ENCODE peak calls at places on chromosomes 12 and 14, in eight cellular contexts. M is MM.1S; T is naive thymus-derived CD8-positive, alpha-beta T cell; Y is left lobe of liver; K is activated T-helper 1 cell treated with Interleukin-2 at 50 U/mL for 16 hours; F is activated CD4-positive, alpha-beta T cell treated with anti-CD3 and anti-CD28 coated beads, Interleukin-2, amount 50 U/mL, for 1 hour; H is stimulated activated CD4-positive, alpha-beta T cell treated with anti-CD3 and anti-CD28 coated beads, Interleukin-4, amount 100 ng/mL, for 48 hours; B is NCI-H146. Z is an unnamed sample.
A peak's percentile ranks its signal among the peaks of the same experiment; 100 is the strongest.

GRCh38 chr12:570237-570925 is 92.9 kb downstream of the NINJ2 start:
- DNase-seq in M (no peak), T (no peak), Y (peak; percentile 70), K (no peak), F (no peak), H (no peak), B (no peak), Z (no peak)

GRCh38 chr12:68631177-68631576 is 20.5 kb downstream of the RAP1B start:
- DNase-seq in M (no peak), T (no peak), Y (no peak), K (no peak), F (no peak), H (no peak), B (no peak), Z (no peak)

GRCh38 chr12:100247765-100248164 is 19.1 kb downstream of the DEPDC4 start:
- DNase-seq in M (no peak), T (no peak), Y (no peak), K (no peak), F (no peak), H (no peak), B (no peak), Z (no peak)

GRCh38 chr12:19074700-19075099 is 54.8 kb upstream of the PLEKHA5 start:
- DNase-seq in M (no peak), T (no peak), Y (no peak), K (no peak), F (no peak), H (no peak), B (no peak), Z (no peak)

GRCh38 chr14:60250318-60251035 is 1.5 kb downstream of the PPM1A start:
- DNase-seq in M (no peak), T (no peak), Y (no peak), K (no peak), F (no peak), H (no peak), B (peak; percentile 12), Z (no peak)

GRCh38 chr14:75469606-75470237 is 41.9 kb downstream of the JDP2 start:
- DNase-seq in M (no peak), T (no peak), Y (peak; percentile 89), K (no peak), F (no peak), H (no peak), B (no peak), Z (no peak)

GRCh38 chr12:91577586-91578539 is 395.2 kb upstream of the DCN start:
- DNase-seq in M (peak; percentile 46), T (no peak), Y (no peak), K (no peak), F (no peak), H (no peak), B (peak; percentile 32), Z (no peak)

GRCh38 chr14:105709281-105710118 is 183.1 kb downstream of the TMEM121 start:
- DNase-seq in M (no peak), T (no peak), Y (no peak), K (no peak), F (no peak), H (no peak), B (no peak), Z (no peak)

GRCh38 chr12:34397591-34398365 is 375.5 kb downstream of the ALG10 start:
- DNase-seq in M (no peak), T (peak; percentile 10), Y (peak; percentile 33), K (no peak), F (no peak), H (no peak), B (no peak), Z (no peak)

GRCh38 chr12:15774819-15775218 is 14.4 kb downstream of the EPS8 start:
- DNase-seq in M (no peak), T (no peak), Y (no peak), K (no peak), F (no peak), H (no peak), B (peak; percentile 67), Z (no peak)

GRCh38 chr14:92897922-92898599 is 24.9 kb upstream of the CHGA start:
- DNase-seq in M (no peak), T (no peak), Y (no peak), K (no peak), F (no peak), H (peak; percentile 33), B (no peak), Z (no peak)

GRCh38 chr14:55221186-55221585 is 29.8 kb upstream of the DLGAP5 start:
- DNase-seq in M (no peak), T (no peak), Y (no peak), K (no peak), F (no peak), H (no peak), B (no peak), Z (no peak)

GRCh38 chr12:102430661-102431060 is 49.7 kb downstream of the IGF1 start:
- DNase-seq in M (no peak), T (no peak), Y (no peak), K (no peak), F (no peak), H (no peak), B (no peak), Z (no peak)

GRCh38 chr12:29688914-29689313 is 94.8 kb downstream of the TMTC1 start:
- DNase-seq in M (no peak), T (no peak), Y (no peak), K (no peak), F (no peak), H (no peak), B (no peak), Z (no peak)